ENCODE peak calls at places on chromosomes 6 and 20, in four cellular contexts. One of them, this sample, is unnamed.

GRCh38 chr6:75601608-75602163 is at the start of gene SENP6:
- DNase-seq in HepG2: peak
- DNase-seq in K562: peak
- DNase-seq in H1: peak
- DNase-seq in this sample: no peak

GRCh38 chr6:101429845-101430244 is 36.3 kb downstream of the GRIK2 start:
- DNase-seq in HepG2: no peak
- DNase-seq in K562: no peak
- DNase-seq in H1: no peak
- DNase-seq in this sample: no peak

GRCh38 chr20:38890497-38890818 is 35.8 kb upstream of the FAM83D start:
- DNase-seq in HepG2: no peak
- DNase-seq in K562: no peak
- DNase-seq in H1: no peak
- DNase-seq in this sample: no peak

GRCh38 chr6:52286798-52287432 is 2.4 kb upstream of the MCM3 start:
- DNase-seq in HepG2: peak
- DNase-seq in K562: peak
- DNase-seq in H1: peak
- DNase-seq in this sample: no peak

GRCh38 chr6:111750753-111751684 is 122.2 kb downstream of the FYN start:
- DNase-seq in HepG2: no peak
- DNase-seq in K562: no peak
- DNase-seq in H1: peak
- DNase-seq in this sample: no peak

GRCh38 chr6:22466665-22467064 is 102.7 kb upstream of the HDGFL1 start:
- DNase-seq in HepG2: no peak
- DNase-seq in K562: no peak
- DNase-seq in H1: no peak
- DNase-seq in this sample: no peak

GRCh38 chr6:4653141-4653540 is 123.1 kb upstream of the CDYL start:
- DNase-seq in HepG2: no peak
- DNase-seq in K562: no peak
- DNase-seq in H1: no peak
- DNase-seq in this sample: no peak

GRCh38 chr6:42344756-42345155 is 107.0 kb downstream of the TRERF1 start:
- DNase-seq in HepG2: no peak
- DNase-seq in K562: no peak
- DNase-seq in H1: no peak
- DNase-seq in this sample: no peak

GRCh38 chr20:56352656-56353055 is 6.1 kb upstream of the FAM210B start:
- DNase-seq in HepG2: no peak
- DNase-seq in K562: no peak
- DNase-seq in H1: no peak
- DNase-seq in this sample: no peak

GRCh38 chr6:88166901-88167624 is 916 bp upstream of the CNR1 start:
- DNase-seq in HepG2: no peak
- DNase-seq in K562: no peak
- DNase-seq in H1: peak
- DNase-seq in this sample: no peak

GRCh38 chr6:132962936-132963579 is 148.7 kb downstream of the RPS12 start:
- DNase-seq in HepG2: peak
- DNase-seq in K562: peak
- DNase-seq in H1: peak
- DNase-seq in this sample: no peak

GRCh38 chr6:110547266-110547964 is 71.0 kb upstream of the SLC22A16 start:
- DNase-seq in HepG2: peak
- DNase-seq in K562: no peak
- DNase-seq in H1: no peak
- DNase-seq in this sample: no peak

GRCh38 chr20:25055711-25056492 is 2.0 kb downstream of the ACSS1 start:
- DNase-seq in HepG2: no peak
- DNase-seq in K562: peak
- DNase-seq in H1: no peak
- DNase-seq in this sample: no peak

GRCh38 chr6:108117427-108118358 is 43.2 kb upstream of the OSTM1 start:
- DNase-seq in HepG2: no peak
- DNase-seq in K562: no peak
- DNase-seq in H1: peak
- DNase-seq in this sample: no peak

GRCh38 chr6:129866256-129866655 is 5.1 kb upstream of the TMEM244 start:
- DNase-seq in HepG2: no peak
- DNase-seq in K562: no peak
- DNase-seq in H1: no peak
- DNase-seq in this sample: no peak

GRCh38 chr6:157198425-157199279 is 124.7 kb downstream of the TMEM242 start:
- DNase-seq in HepG2: no peak
- DNase-seq in K562: no peak
- DNase-seq in H1: no peak
- DNase-seq in this sample: no peak

GRCh38 chr20:46206025-46206424 is 87.9 kb downstream of the CD40 start:
- DNase-seq in HepG2: no peak
- DNase-seq in K562: peak
- DNase-seq in H1: no peak
- DNase-seq in this sample: peak

GRCh38 chr6:138520463-138520862 is 21.2 kb upstream of the NHSL1 start:
- DNase-seq in HepG2: no peak
- DNase-seq in K562: no peak
- DNase-seq in H1: no peak
- DNase-seq in this sample: no peak

GRCh38 chr6:11009353-11009752 is 34.8 kb downstream of the ELOVL2 start:
- DNase-seq in HepG2: peak
- DNase-seq in K562: no peak
- DNase-seq in H1: no peak
- DNase-seq in this sample: no peak

GRCh38 chr6:161411265-161411944 is 137.5 kb upstream of the AGPAT4 start:
- DNase-seq in HepG2: no peak
- DNase-seq in K562: no peak
- DNase-seq in H1: no peak
- DNase-seq in this sample: no peak

GRCh38 chr20:53580376-53581111 is 13.1 kb downstream of the ZNF217 start:
- DNase-seq in HepG2: no peak
- DNase-seq in K562: no peak
- DNase-seq in H1: no peak
- DNase-seq in this sample: no peak

GRCh38 chr6:153537422-153537821 is 406.3 kb upstream of the RGS17 start:
- DNase-seq in HepG2: no peak
- DNase-seq in K562: no peak
- DNase-seq in H1: no peak
- DNase-seq in this sample: no peak

GRCh38 chr20:5504061-5504739 is 187.4 kb upstream of the PROKR2 start:
- DNase-seq in HepG2: peak
- DNase-seq in K562: peak
- DNase-seq in H1: no peak
- DNase-seq in this sample: no peak

GRCh38 chr6:101102702-101103101 is 221.6 kb upstream of the ASCC3 start:
- DNase-seq in HepG2: no peak
- DNase-seq in K562: no peak
- DNase-seq in H1: no peak
- DNase-seq in this sample: no peak

GRCh38 chr6:31850765-31851484 is 11.7 kb downstream of the NEU1 start:
- DNase-seq in HepG2: no peak
- DNase-seq in K562: no peak
- DNase-seq in H1: no peak
- DNase-seq in this sample: no peak

GRCh38 chr6:36857325-36857724 is 17.3 kb downstream of the PPIL1 start:
- DNase-seq in HepG2: no peak
- DNase-seq in K562: no peak
- DNase-seq in H1: no peak
- DNase-seq in this sample: no peak

GRCh38 chr20:61903575-61904340 is 161.9 kb downstream of the TAF4 start:
- DNase-seq in HepG2: no peak
- DNase-seq in K562: no peak
- DNase-seq in H1: no peak
- DNase-seq in this sample: no peak

GRCh38 chr6:44676826-44677433 is 289.4 kb downstream of the CDC5L start:
- DNase-seq in HepG2: no peak
- DNase-seq in K562: no peak
- DNase-seq in H1: no peak
- DNase-seq in this sample: no peak

GRCh38 chr6:119140471-119141165 is 62.2 kb upstream of the FAM184A start:
- DNase-seq in HepG2: no peak
- DNase-seq in K562: no peak
- DNase-seq in H1: peak
- DNase-seq in this sample: no peak

GRCh38 chr6:22036267-22036666 is 260.6 kb downstream of the PRL start:
- DNase-seq in HepG2: peak
- DNase-seq in K562: no peak
- DNase-seq in H1: peak
- DNase-seq in this sample: peak

GRCh38 chr6:157898169-157898568 is 75.1 kb downstream of the SNX9 start:
- DNase-seq in HepG2: no peak
- DNase-seq in K562: no peak
- DNase-seq in H1: no peak
- DNase-seq in this sample: no peak

GRCh38 chr6:5116243-5116991 is 31.3 kb downstream of the PPP1R3G start:
- DNase-seq in HepG2: no peak
- DNase-seq in K562: no peak
- DNase-seq in H1: no peak
- DNase-seq in this sample: no peak

GRCh38 chr6:139742671-139743070 is 368.2 kb upstream of the CITED2 start:
- DNase-seq in HepG2: no peak
- DNase-seq in K562: no peak
- DNase-seq in H1: no peak
- DNase-seq in this sample: no peak

GRCh38 chr6:34679552-34680255 is 16.9 kb downstream of the ILRUN start:
- DNase-seq in HepG2: no peak
- DNase-seq in K562: no peak
- DNase-seq in H1: no peak
- DNase-seq in this sample: no peak

GRCh38 chr20:3908667-3909066 is 19.5 kb downstream of the PANK2 start:
- DNase-seq in HepG2: no peak
- DNase-seq in K562: no peak
- DNase-seq in H1: no peak
- DNase-seq in this sample: no peak

GRCh38 chr6:34809914-34810882 is 18.3 kb downstream of the BLTP3A start:
- DNase-seq in HepG2: no peak
- DNase-seq in K562: no peak
- DNase-seq in H1: no peak
- DNase-seq in this sample: no peak

GRCh38 chr6:70811788-70812187 is 144.1 kb downstream of the SMAP1 start:
- DNase-seq in HepG2: no peak
- DNase-seq in K562: no peak
- DNase-seq in H1: no peak
- DNase-seq in this sample: no peak
- TF ChIP-seq TAF1 in HepG2: no peak
- TF ChIP-seq TAF1 in K562: no peak
- TF ChIP-seq TAF1 in H1: no peak
- TF ChIP-seq TAF1 in this sample: no peak

GRCh38 chr6:106882601-106883518 is 91.7 kb downstream of the CD24 start:
- DNase-seq in HepG2: no peak
- DNase-seq in K562: no peak
- DNase-seq in H1: no peak
- DNase-seq in this sample: no peak

GRCh38 chr6:106882133-106882532 is 92.4 kb downstream of the CD24 start:
- DNase-seq in HepG2: no peak
- DNase-seq in K562: no peak
- DNase-seq in H1: no peak
- DNase-seq in this sample: no peak

GRCh38 chr6:106884576-106884975 is 90.0 kb downstream of the CD24 start:
- DNase-seq in HepG2: no peak
- DNase-seq in K562: no peak
- DNase-seq in H1: no peak
- DNase-seq in this sample: no peak

GRCh38 chr6:106883808-106884262 is 90.7 kb downstream of the CD24 start:
- DNase-seq in HepG2: peak
- DNase-seq in K562: no peak
- DNase-seq in H1: no peak
- DNase-seq in this sample: no peak

GRCh38 chr6:106880952-106881351 is 93.6 kb downstream of the CD24 start:
- DNase-seq in HepG2: no peak
- DNase-seq in K562: no peak
- DNase-seq in H1: no peak
- DNase-seq in this sample: no peak
- TF ChIP-seq ATF2 in HepG2: no peak
- TF ChIP-seq ATF2 in K562: no peak
- TF ChIP-seq ATF2 in H1: no peak
- TF ChIP-seq ATF2 in this sample: no peak

GRCh38 chr6:91098006-91098405 is 511.1 kb upstream of the MAP3K7 start:
- DNase-seq in HepG2: no peak
- DNase-seq in K562: no peak
- DNase-seq in H1: no peak
- DNase-seq in this sample: no peak
- TF ChIP-seq TAF1 in HepG2: no peak
- TF ChIP-seq TAF1 in K562: no peak
- TF ChIP-seq TAF1 in H1: no peak
- TF ChIP-seq TAF1 in this sample: no peak

GRCh38 chr6:40700006-40700405 is 112.8 kb upstream of the LRFN2 start:
- DNase-seq in HepG2: no peak
- DNase-seq in K562: no peak
- DNase-seq in H1: no peak
- DNase-seq in this sample: no peak

GRCh38 chr6:40695114-40695513 is 108.0 kb upstream of the LRFN2 start:
- DNase-seq in HepG2: no peak
- DNase-seq in K562: no peak
- DNase-seq in H1: no peak
- DNase-seq in this sample: no peak

GRCh38 chr6:40693767-40694166 is 106.6 kb upstream of the LRFN2 start:
- DNase-seq in HepG2: no peak
- DNase-seq in K562: no peak
- DNase-seq in H1: no peak
- DNase-seq in this sample: no peak

GRCh38 chr6:40692311-40692710 is 105.1 kb upstream of the LRFN2 start:
- DNase-seq in HepG2: no peak
- DNase-seq in K562: no peak
- DNase-seq in H1: no peak
- DNase-seq in this sample: no peak

DNA sequence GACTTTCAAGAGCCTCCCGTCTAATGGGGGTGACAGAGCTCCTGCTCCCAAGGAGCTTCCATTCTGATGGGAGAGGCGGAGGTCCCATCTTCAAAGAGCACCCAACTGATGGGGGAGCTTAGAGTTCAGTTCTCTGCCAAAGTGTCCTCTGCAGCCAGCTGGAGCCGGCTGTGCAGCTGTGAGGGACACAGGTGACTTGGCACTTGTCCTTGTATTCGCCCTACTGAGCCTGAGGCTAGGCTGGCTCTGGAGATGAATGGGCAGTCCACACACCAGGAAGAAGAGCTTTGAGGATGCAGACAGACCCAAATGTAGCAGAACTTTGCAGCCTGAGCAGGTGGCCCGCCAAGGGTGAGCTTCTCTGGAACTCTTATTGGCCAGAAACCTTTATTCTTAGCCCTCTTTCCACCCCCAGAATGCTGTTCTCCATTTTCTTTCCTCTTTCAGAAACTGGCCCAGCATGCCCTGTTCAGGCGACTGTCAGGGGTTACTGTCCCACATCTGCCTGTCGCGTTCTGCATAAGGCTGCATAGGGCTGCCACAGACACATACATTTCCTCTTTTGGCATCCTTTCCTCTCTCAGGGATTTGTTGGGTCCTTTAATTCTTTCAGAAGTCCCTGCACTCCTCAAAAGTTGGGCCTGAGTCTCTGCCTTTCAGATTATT is 108.7 kb upstream of the LRFN2 start:
- DNase-seq in HepG2: no peak
- DNase-seq in K562: no peak
- DNase-seq in H1: no peak
- DNase-seq in this sample: no peak
- TF ChIP-seq ATF2 in HepG2: no peak
- TF ChIP-seq ATF2 in K562: no peak
- TF ChIP-seq ATF2 in H1: no peak
- TF ChIP-seq ATF2 in this sample: no peak

This sample was measured in GM12878.